ENCODE peak calls at places on chromosomes 5 and 9, in seven cellular contexts. Z is left cardiac atrium; O is lung microvascular endothelial cell; U is progenitor cell of endocrine pancreas; G is tibial artery; A is activated effector memory CD4-positive, alpha-beta T cell treated with anti-CD3 and anti-CD28 coated beads, Interleukin-2, amount 50 U/mL, for 16 hours; S is iris pigment epithelial cell. Y is an unnamed sample.

GRCh38 chr5:131384616-131385214 is 120.9 kb downstream of the CDC42SE2 start:
- DNase-seq in U (no peak), Z (no peak), O (no peak), A (peak), G (no peak), S (no peak), Y (no peak)

GRCh38 chr5:68435611-68436010 is 220.1 kb downstream of the PIK3R1 start:
- DNase-seq in G (peak), U (no peak), S (no peak), A (no peak), Z (no peak), O (no peak), Y (no peak)

GRCh38 chr9:69204869-69205268 is 30.8 kb downstream of the TJP2 start:
- DNase-seq in S (peak), G (peak), O (peak), A (no peak), Z (peak), U (no peak), Y (peak)

GRCh38 chr9:120935383-120935857 is 8.8 kb upstream of the TRAF1 start:
- DNase-seq in O (peak), U (no peak), A (peak), S (peak), Z (peak), G (peak), Y (peak)

GRCh38 chr9:87256973-87257372 is 240.7 kb upstream of the DAPK1 start:
- DNase-seq in U (no peak), A (no peak), S (peak), Z (no peak), G (no peak), O (no peak), Y (peak)

GRCh38 chr5:149745944-149746326 is 15.8 kb downstream of the PPARGC1B start:
- DNase-seq in U (no peak), G (no peak), A (no peak), Z (no peak), S (no peak), O (no peak), Y (no peak)

GRCh38 chr5:126878085-126878484 is 101.1 kb downstream of the LMNB1 start:
- DNase-seq in U (no peak), S (no peak), G (no peak), O (no peak), A (no peak), Z (no peak), Y (no peak)

GRCh38 chr5:372556-372910 is 51.0 kb downstream of the AHRR start:
- DNase-seq in G (no peak), O (no peak), U (peak), A (no peak), Z (no peak), S (no peak), Y (no peak)

GRCh38 chr5:143085319-143085917 is 315.2 kb downstream of the ARHGAP26 start:
- DNase-seq in S (peak), O (no peak), Z (no peak), A (no peak), G (no peak), U (no peak), Y (no peak)

GRCh38 chr9:113894166-113894565 is 18.1 kb downstream of the ZNF618 start:
- DNase-seq in G (no peak), A (no peak), O (no peak), Z (no peak), S (no peak), U (no peak), Y (no peak)

GRCh38 chr5:74540582-74540981 is 99.9 kb downstream of the ENC1 start:
- DNase-seq in G (no peak), A (no peak), O (no peak), U (no peak), S (no peak), Z (no peak), Y (no peak)

GRCh38 chr5:23445573-23445972 is 61.8 kb upstream of the PRDM9 start:
- DNase-seq in S (peak), U (no peak), O (no peak), A (no peak), Z (no peak), G (no peak), Y (peak)

GRCh38 chr5:131983244-131983771 is 28.1 kb downstream of the ACSL6 start:
- DNase-seq in O (no peak), S (no peak), G (no peak), Z (no peak), A (no peak), U (no peak), Y (peak)

GRCh38 chr9:89065921-89066320 is 74.7 kb downstream of the S1PR3 start:
- DNase-seq in G (no peak), S (no peak), U (no peak), A (no peak), O (no peak), Z (no peak), Y (no peak)

GRCh38 chr9:114501786-114502682 is 3.2 kb downstream of the WHRN start:
- DNase-seq in G (no peak), O (peak), U (no peak), S (peak), Z (no peak), A (no peak), Y (no peak)

GRCh38 chr9:135744333-135745070 is 42.5 kb downstream of the KCNT1 start:
- DNase-seq in S (no peak), O (no peak), Z (no peak), U (no peak), G (no peak), A (no peak), Y (no peak)

GRCh38 chr5:169288066-169288753 is 12.7 kb downstream of the SLIT3 start:
- DNase-seq in A (no peak), O (no peak), G (no peak), Z (no peak), S (no peak), U (no peak), Y (no peak)

GRCh38 chr5:16666861-16667481 is 50.2 kb upstream of the RETREG1 start:
- DNase-seq in O (no peak), G (no peak), U (no peak), S (no peak), A (no peak), Z (peak), Y (no peak)

GRCh38 chr9:33184947-33185346 is 17.8 kb upstream of the B4GALT1 start:
- DNase-seq in Z (no peak), G (no peak), O (no peak), A (no peak), U (no peak), S (peak), Y (peak)

GRCh38 chr5:151208481-151208914 is 15.4 kb downstream of the CCDC69 start:
- DNase-seq in G (peak), A (peak), O (peak), Z (peak), U (no peak), S (no peak), Y (peak)

GRCh38 chr9:101235105-101235866 is 149.5 kb downstream of the BAAT start:
- DNase-seq in Z (no peak), A (no peak), S (peak), O (peak), G (no peak), U (no peak), Y (no peak)

GRCh38 chr5:107474724-107475489 is 195.8 kb downstream of the EFNA5 start:
- DNase-seq in O (peak), G (no peak), U (no peak), A (no peak), S (peak), Z (no peak), Y (peak)

GRCh38 chr9:110599468-110599867 is 19.9 kb upstream of the SVEP1 start:
- DNase-seq in G (no peak), A (no peak), O (no peak), U (no peak), Z (no peak), S (peak), Y (peak)

GRCh38 chr5:53934126-53934856 is 373.9 kb downstream of the NDUFS4 start:
- DNase-seq in O (peak), U (no peak), G (no peak), A (no peak), Z (no peak), S (peak), Y (no peak)

GRCh38 chr5:83179966-83180365 is 102.6 kb downstream of the XRCC4 start:
- DNase-seq in U (no peak), A (no peak), Z (no peak), G (no peak), O (no peak), S (peak), Y (peak)

GRCh38 chr5:132076983-132077382 is 3.4 kb downstream of the CSF2 start:
- DNase-seq in A (no peak), S (no peak), G (no peak), Z (no peak), U (no peak), O (no peak), Y (no peak)

GRCh38 chr9:25678147-25678666 is at the start of gene TUSC1:
- DNase-seq in S (peak), U (no peak), O (peak), Z (peak), G (peak), A (no peak), Y (peak)

GRCh38 chr5:151449836-151450235 is 2.4 kb downstream of the SLC36A1 start:
- DNase-seq in S (no peak), O (no peak), G (no peak), U (no peak), Z (no peak), A (no peak), Y (no peak)

GRCh38 chr9:134593286-134593685 is 48.3 kb upstream of the COL5A1 start:
- DNase-seq in O (no peak), Z (no peak), G (no peak), U (no peak), A (peak), S (no peak), Y (no peak)

GRCh38 chr5:55071413-55071812 is 31.0 kb upstream of the GZMA start:
- DNase-seq in O (no peak), Z (no peak), S (no peak), A (no peak), U (no peak), G (no peak), Y (no peak)

GRCh38 chr5:3384531-3384930 is 211.1 kb upstream of the IRX1 start:
- DNase-seq in U (no peak), Z (no peak), A (no peak), O (no peak), G (no peak), S (no peak), Y (no peak)

GRCh38 chr9:107046692-107047091 is 183.7 kb downstream of the ZNF462 start:
- DNase-seq in A (no peak), U (no peak), Z (no peak), S (no peak), O (no peak), G (no peak), Y (no peak)

GRCh38 chr5:13606051-13606450 is 338.4 kb downstream of the DNAH5 start:
- DNase-seq in O (no peak), A (no peak), U (no peak), Z (no peak), G (no peak), S (peak), Y (no peak)

GRCh38 chr5:143008809-143009521 is 238.8 kb downstream of the ARHGAP26 start:
- DNase-seq in S (peak), O (peak), G (peak), Z (no peak), A (peak), U (no peak), Y (peak)

GRCh38 chr5:156687514-156687913 is 162.6 kb upstream of the PPP1R2B start:
- DNase-seq in Z (peak), G (no peak), O (no peak), S (no peak), U (no peak), A (no peak), Y (no peak)

GRCh38 chr9:129609486-129610192 is 11.3 kb downstream of the C9orf50 start:
- DNase-seq in S (peak), Z (peak), G (peak), U (no peak), A (peak), O (peak), Y (peak)

GRCh38 chr5:85823462-85824426 is 794.0 kb upstream of the COX7C start:
- DNase-seq in A (no peak), G (no peak), O (no peak), U (no peak), S (no peak), Z (no peak), Y (no peak)

GRCh38 chr5:30279237-30279636 is 914.2 kb upstream of the CDH6 start:
- DNase-seq in U (no peak), A (no peak), Z (no peak), O (no peak), S (peak), G (no peak), Y (no peak)

GRCh38 chr5:12911156-12911555 is 1006.9 kb upstream of the CTNND2 start:
- DNase-seq in G (no peak), Z (no peak), U (no peak), O (peak), S (no peak), A (no peak), Y (no peak)

GRCh38 chr5:127596501-127596900 is 52.4 kb upstream of the CTXN3 start:
- DNase-seq in U (no peak), A (no peak), G (no peak), O (no peak), Z (no peak), S (no peak), Y (no peak)